ENCODE peak calls at places on chromosomes 7 and 10, in four cellular contexts. Z is HCT116, W is HepG2, D is GM12878. I is an unnamed sample.

GRCh38 chr7:87202208-87202607 is 17.3 kb downstream of the TMEM243 start:
- DNase-seq in D (no peak), W (peak; percentile 21), Z (no peak), I (no peak)

GRCh38 chr7:101916041-101916800 is 98.8 kb downstream of the CUX1 start:
- DNase-seq in Z (no peak), W (no peak), D (no peak), I (no peak)

GRCh38 chr7:47568569-47568968 is 13.3 kb downstream of the TNS3 start:
- DNase-seq in D (no peak), Z (no peak), W (no peak), I (no peak)

GRCh38 chr7:93948873-93949272 is 27.3 kb downstream of the GNG11 start:
- DNase-seq in W (no peak), Z (no peak), D (no peak), I (no peak)

GRCh38 chr10:91856637-91857036 is 52.6 kb downstream of the FGFBP3 start:
- DNase-seq in Z (peak; percentile 3), W (peak; percentile 12), D (no peak), I (peak; percentile 64)

GRCh38 chr7:2403718-2404648 is 572 bp downstream of the CHST12 start:
- DNase-seq in Z (no peak), W (no peak), D (no peak), I (peak; percentile 46)

GRCh38 chr7:11551470-11551869 is 280.5 kb downstream of the THSD7A start:
- DNase-seq in D (no peak), W (no peak), Z (no peak), I (no peak)

GRCh38 chr7:39465055-39465929 is 100.9 kb upstream of the YAE1 start:
- DNase-seq in Z (peak; percentile 56), W (peak; percentile 62), D (peak; percentile 17), I (peak; percentile 77)

GRCh38 chr7:26553582-26553981 is 261.9 kb downstream of the SNX10 start:
- DNase-seq in Z (no peak), D (no peak), W (no peak), I (peak; percentile 45)

GRCh38 chr7:63067897-63068585 is 930.6 kb upstream of the ZNF722 start:
- DNase-seq in Z (no peak), W (no peak), D (no peak), I (peak; percentile 94)

GRCh38 chr10:35127289-35127891 is 744 bp downstream of the CREM start:
- DNase-seq in D (no peak), Z (no peak), W (peak; percentile 7), I (no peak)

GRCh38 chr7:74479066-74479781 is 25.5 kb downstream of the GTF2IRD1 start:
- DNase-seq in D (no peak), W (no peak), Z (no peak), I (no peak)

GRCh38 chr7:725223-726005 is 1.1 kb upstream of the DNAAF5 start:
- DNase-seq in W (no peak), Z (no peak), D (no peak), I (no peak)

GRCh38 chr7:117435475-117436043 is 8.3 kb upstream of the ASZ1 start:
- DNase-seq in Z (no peak), D (peak; percentile 73), W (no peak), I (no peak)

GRCh38 chr7:10106609-10107008 is 867.1 kb upstream of the PHF14 start:
- DNase-seq in D (no peak), W (no peak), Z (no peak), I (no peak)

GRCh38 chr10:98267894-98268693 is at the start of gene LOXL4:
- DNase-seq in D (no peak), W (no peak), Z (no peak), I (peak; percentile 31)

GRCh38 chr7:92137531-92137930 is 3.3 kb upstream of the CYP51A1 start:
- DNase-seq in W (no peak), Z (no peak), D (no peak), I (no peak)

GRCh38 chr10:126090911-126091728 is 194.8 kb downstream of the FANK1 start:
- DNase-seq in W (no peak), D (no peak), Z (no peak), I (no peak)

GRCh38 chr10:79429751-79430150 is 15.7 kb downstream of the ZCCHC24 start:
- DNase-seq in W (no peak), Z (no peak), D (no peak), I (no peak)

GRCh38 chr10:77099136-77099535 is 538.5 kb downstream of the KCNMA1 start:
- DNase-seq in Z (no peak), D (no peak), W (no peak), I (no peak)

GRCh38 chr7:121079425-121080169 is 91.1 kb downstream of the CPED1 start:
- DNase-seq in Z (no peak), D (no peak), W (peak; percentile 32), I (no peak)

GRCh38 chr10:94403034-94403822 is 887 bp downstream of the TBC1D12 start:
- DNase-seq in W (peak; percentile 76), Z (peak; percentile 52), D (peak; percentile 47), I (peak; percentile 82)

GRCh38 chr7:38318803-38319416 is 45.5 kb upstream of the TARP start:
- DNase-seq in D (no peak), W (peak; percentile 23), Z (peak; percentile 40), I (peak; percentile 87)

GRCh38 chr10:46050956-46051355 is 4.9 kb upstream of the MSMB start:
- DNase-seq in W (no peak), Z (no peak), D (no peak), I (no peak)

GRCh38 chr7:3408814-3409595 is 108.0 kb downstream of the SDK1 start:
- DNase-seq in W (no peak), Z (no peak), D (no peak), I (no peak)

GRCh38 chr7:29854257-29854938 is 48.1 kb downstream of the WIPF3 start:
- DNase-seq in Z (no peak), W (no peak), D (no peak), I (no peak)

GRCh38 chr7:95199779-95200558 is 124.4 kb downstream of the PON1 start:
- DNase-seq in Z (peak; percentile 24), D (no peak), W (peak; percentile 49), I (peak; percentile 15)

GRCh38 chr10:34696423-34696822 is 118.7 kb downstream of the PARD3 start:
- DNase-seq in W (no peak), D (no peak), Z (no peak), I (no peak)

GRCh38 chr7:47485640-47486435 is 96.1 kb downstream of the TNS3 start:
- DNase-seq in W (no peak), D (no peak), Z (no peak), I (peak; percentile 83)

GRCh38 chr7:30924624-30925023 is 13.0 kb downstream of the AQP1 start:
- DNase-seq in W (no peak), D (no peak), Z (no peak), I (no peak)

GRCh38 chr7:58087536-58088190 is 637.7 kb downstream of the ZNF716 start:
- DNase-seq in Z (no peak), D (no peak), W (no peak), I (no peak)

GRCh38 chr7:151249732-151250072 is 1.2 kb upstream of the SMARCD3 start:
- DNase-seq in W (no peak), Z (peak; percentile 48), D (no peak), I (peak; percentile 63)

GRCh38 chr10:43237631-43238446 is 29.0 kb downstream of the RASGEF1A start:
- DNase-seq in D (no peak), W (no peak), Z (no peak), I (no peak)

GRCh38 chr10:5293691-5294550 is 70.8 kb upstream of the UCN3 start:
- DNase-seq in D (no peak), Z (peak; percentile 54), W (peak; percentile 68), I (no peak)
- TF ChIP-seq JUND in D (no peak), Z (no peak), W (no peak), I (no peak)

GRCh38 chr10:3255086-3255485 is 82.5 kb upstream of the PITRM1 start:
- DNase-seq in Z (no peak), D (no peak), W (no peak), I (no peak)
- TF ChIP-seq JUND in Z (no peak), D (no peak), W (no peak), I (no peak)

GRCh38 chr7:157837047-157837446 is 500.2 kb downstream of the DNAJB6 start:
- DNase-seq in D (no peak), Z (no peak), W (no peak), I (no peak)

GRCh38 chr7:157839226-157839625 is 502.4 kb downstream of the DNAJB6 start:
- DNase-seq in W (no peak), Z (no peak), D (no peak), I (no peak)

GRCh38 chr7:157839672-157840167 is 502.9 kb downstream of the DNAJB6 start:
- DNase-seq in Z (no peak), W (no peak), D (no peak), I (no peak)

GRCh38 chr7:157840174-157840912 is 503.5 kb downstream of the DNAJB6 start:
- DNase-seq in W (no peak), Z (no peak), D (no peak), I (no peak)

GRCh38 chr7:157837561-157837960 is 500.8 kb downstream of the DNAJB6 start:
- DNase-seq in D (no peak), W (no peak), Z (no peak), I (no peak)
- TF ChIP-seq JUND in D (no peak), W (no peak), Z (no peak), I (no peak)

DNA sequence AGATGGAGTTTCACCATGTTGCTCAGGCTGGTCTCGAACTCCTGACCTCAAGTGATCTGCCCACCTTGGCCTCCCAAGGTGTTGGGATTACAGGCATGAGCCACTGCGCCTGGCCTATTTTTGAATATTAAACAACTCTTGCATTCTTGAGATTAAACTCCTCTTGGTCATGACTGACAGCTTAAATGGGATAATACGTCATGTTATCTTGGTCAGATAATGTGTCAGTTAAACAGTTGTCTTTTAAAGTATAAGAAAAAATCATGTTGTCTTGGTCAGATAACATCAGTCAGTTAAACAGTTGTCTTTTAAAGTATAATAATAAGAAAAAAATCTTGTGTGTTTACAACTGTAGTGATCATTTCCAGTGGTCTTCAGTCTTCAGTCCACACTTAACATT is 73.6 kb upstream of the SYPL1 start:
- DNase-seq in Z (no peak), D (no peak), W (no peak), I (no peak)
- TF ChIP-seq JUND in Z (no peak), D (no peak), W (no peak), I (no peak)

GRCh38 chr10:89419548-89419947 is 5.2 kb downstream of the IFIT5 start:
- DNase-seq in D (no peak), W (no peak), Z (no peak), I (no peak)
- TF ChIP-seq JUND in D (no peak), W (no peak), Z (no peak), I (no peak)